ENCODE peak calls at places on chromosomes 7 and 10, in five cellular contexts. H is Panc1, M is PC-3, F is IMR-90, N is mammary epithelial cell. E is an unnamed sample.

GRCh38 chr7:103487419-103487818 is 41.4 kb upstream of the SLC26A5 start:
- DNase-seq in H (no peak), M (peak; percentile 85), F (no peak), N (no peak), E (no peak)

GRCh38 chr7:102220929-102221850 is 65.5 kb upstream of the SH2B2 start:
- DNase-seq in H (no peak), M (peak; percentile 60), F (peak; percentile 75), N (no peak), E (peak; percentile 1)

GRCh38 chr10:95963202-95963991 is 55.6 kb downstream of the CC2D2B start:
- DNase-seq in H (no peak), M (no peak), F (no peak), N (no peak), E (no peak)

GRCh38 chr7:46264646-46265045 is 343.6 kb upstream of the IGFBP3 start:
- DNase-seq in H (no peak), M (no peak), F (no peak), N (no peak), E (no peak)

GRCh38 chr7:141013345-141013715 is 1.4 kb downstream of the MRPS33 start:
- DNase-seq in H (no peak), M (no peak), F (no peak), N (no peak), E (no peak)

GRCh38 chr10:102460836-102461186 is 9.5 kb upstream of the C10orf95 start:
- DNase-seq in H (no peak), M (no peak), F (no peak), N (no peak), E (no peak)

GRCh38 chr7:47371733-47372368 is 210.1 kb downstream of the TNS3 start:
- DNase-seq in H (no peak), M (peak; percentile 74), F (peak; percentile 65), N (peak; percentile 75), E (peak; percentile 50)

GRCh38 chr10:126844406-126844805 is 60.8 kb upstream of the DOCK1 start:
- DNase-seq in H (no peak), M (no peak), F (no peak), N (peak; percentile 34), E (peak; percentile 18)

GRCh38 chr7:77482015-77482414 is 55.1 kb upstream of the PTPN12 start:
- DNase-seq in H (no peak), M (peak; percentile 89), F (no peak), N (peak; percentile 85), E (peak; percentile 50)

GRCh38 chr10:68408898-68409518 is 1.9 kb upstream of the RUFY2 start:
- DNase-seq in H (no peak), M (no peak), F (no peak), N (no peak), E (no peak)

GRCh38 chr10:5873515-5873995 is 16.1 kb downstream of the ANKRD16 start:
- DNase-seq in H (peak; percentile 48), M (peak; percentile 59), F (peak; percentile 70), N (peak; percentile 57), E (no peak)

GRCh38 chr10:23505797-23506465 is 67.1 kb downstream of the OTUD1 start:
- DNase-seq in H (no peak), M (no peak), F (no peak), N (no peak), E (no peak)

GRCh38 chr10:113226404-113226803 is 276.4 kb downstream of the TCF7L2 start:
- DNase-seq in H (no peak), M (no peak), F (no peak), N (no peak), E (peak; percentile 9)

GRCh38 chr10:63116452-63117072 is 16.6 kb upstream of the NRBF2 start:
- DNase-seq in H (no peak), M (peak; percentile 46), F (no peak), N (no peak), E (no peak)

GRCh38 chr10:126468876-126469643 is 80.8 kb upstream of the ADAM12 start:
- DNase-seq in H (no peak), M (no peak), F (no peak), N (no peak), E (no peak)

GRCh38 chr7:30406664-30407425 is 71.7 kb downstream of the NOD1 start:
- DNase-seq in H (no peak), M (no peak), F (no peak), N (peak; percentile 97), E (no peak)

GRCh38 chr10:32377458-32378370 is 30.8 kb upstream of the EPC1 start:
- DNase-seq in H (no peak), M (peak; percentile 59), F (peak; percentile 45), N (peak; percentile 50), E (no peak)

GRCh38 chr7:106010331-106010730 is 47.3 kb downstream of the CDHR3 start:
- DNase-seq in H (no peak), M (no peak), F (no peak), N (no peak), E (peak; percentile 65)

GRCh38 chr10:103592186-103593021 is 98.9 kb downstream of the NEURL1 start:
- DNase-seq in H (peak; percentile 20), M (peak; percentile 51), F (peak; percentile 38), N (no peak), E (no peak)

GRCh38 chr7:37957236-37957970 is 37.0 kb downstream of the EPDR1 start:
- DNase-seq in H (no peak), M (no peak), F (no peak), N (no peak), E (no peak)

GRCh38 chr7:140417456-140418155 is 13.7 kb downstream of the RAB19 start:
- DNase-seq in H (no peak), M (no peak), F (no peak), N (no peak), E (no peak)

GRCh38 chr7:40758590-40758989 is 623.8 kb downstream of the SUGCT start:
- DNase-seq in H (no peak), M (no peak), F (no peak), N (no peak), E (no peak)

GRCh38 chr7:40760293-40760964 is 625.6 kb downstream of the SUGCT start:
- DNase-seq in H (no peak), M (no peak), F (no peak), N (no peak), E (peak; percentile 49)

GRCh38 chr7:40760997-40761396 is 626.2 kb downstream of the SUGCT start:
- DNase-seq in H (no peak), M (no peak), F (no peak), N (no peak), E (no peak)

GRCh38 chr7:40763319-40764287 is 628.8 kb downstream of the SUGCT start:
- DNase-seq in H (no peak), M (peak; percentile 33), F (peak; percentile 86), N (no peak), E (no peak)

GRCh38 chr7:40761757-40762342 is 627.0 kb downstream of the SUGCT start:
- DNase-seq in H (no peak), M (no peak), F (peak; percentile 24), N (no peak), E (no peak)
- TF ChIP-seq CTCF in H (peak; percentile 51), M (peak; percentile 22), F (peak; percentile 20), N (peak; percentile 2), E (no peak)

GRCh38 chr7:28389504-28390385 is 22.6 kb upstream of the CREB5 start:
- DNase-seq in H (no peak), M (peak; percentile 83), F (peak; percentile 79), N (peak; percentile 58), E (no peak)
- H3K4me3 ChIP-seq in H (no peak overlapping the region), M (peak overlapping the region; percentile 65), F (peak overlapping the region; percentile 34), N (peak overlapping the region; percentile 58), E (peak overlapping the region; percentile 40)

DNA sequence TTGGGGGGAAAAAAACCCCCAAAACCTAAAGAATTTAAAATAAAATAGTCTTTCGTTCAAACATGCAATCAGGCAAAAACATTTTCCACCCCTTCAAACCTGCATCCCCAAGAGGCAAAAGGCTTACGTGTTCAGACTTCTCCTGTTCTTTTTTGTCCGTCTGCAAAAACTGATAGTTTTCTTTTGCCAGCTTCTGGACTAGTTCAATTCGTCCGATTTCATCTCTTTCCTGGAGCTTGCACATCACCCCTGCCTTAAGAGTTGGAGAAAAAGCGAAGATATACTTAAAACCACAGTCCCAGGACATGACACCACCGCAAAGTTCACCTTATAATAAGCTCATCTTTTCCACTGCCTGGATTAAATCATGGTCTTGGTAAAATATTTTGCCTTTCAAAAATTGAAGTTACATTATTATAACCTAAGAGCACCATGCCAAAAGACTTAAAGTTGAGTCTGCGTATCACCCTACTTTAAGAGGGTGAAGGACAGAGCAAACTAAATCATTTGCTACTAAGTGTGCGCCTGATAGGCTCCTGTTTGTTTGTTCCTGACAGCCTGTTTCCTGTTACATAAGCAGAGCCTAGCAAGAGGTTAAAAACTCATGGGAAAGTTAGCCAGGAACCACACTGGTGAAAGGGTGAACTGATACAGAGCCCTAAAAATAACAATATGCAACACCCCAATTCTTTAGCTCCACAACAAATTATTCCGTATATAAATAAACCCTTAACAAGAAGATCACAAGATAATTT is 137.0 kb downstream of the RAPGEF5 start:
- DNase-seq in H (no peak), M (no peak), F (no peak), N (no peak), E (no peak)
- H3K36me3 ChIP-seq in H (no peaks in the 10 kb centered on the region), M (no peaks in the 10 kb centered on the region), F (no peaks in the 10 kb centered on the region), N (no peaks in the 10 kb centered on the region), E (no peaks in the 10 kb centered on the region)

GRCh38 chr10:120600871-120601644 is 144.0 kb downstream of the PLPP4 start:
- DNase-seq in H (no peak), M (peak; percentile 84), F (no peak), N (peak; percentile 5), E (no peak)
- TF ChIP-seq CTCF in H (peak; percentile 19), M (peak; percentile 73), F (no peak), N (no peak), E (peak; percentile 70)

DNA sequence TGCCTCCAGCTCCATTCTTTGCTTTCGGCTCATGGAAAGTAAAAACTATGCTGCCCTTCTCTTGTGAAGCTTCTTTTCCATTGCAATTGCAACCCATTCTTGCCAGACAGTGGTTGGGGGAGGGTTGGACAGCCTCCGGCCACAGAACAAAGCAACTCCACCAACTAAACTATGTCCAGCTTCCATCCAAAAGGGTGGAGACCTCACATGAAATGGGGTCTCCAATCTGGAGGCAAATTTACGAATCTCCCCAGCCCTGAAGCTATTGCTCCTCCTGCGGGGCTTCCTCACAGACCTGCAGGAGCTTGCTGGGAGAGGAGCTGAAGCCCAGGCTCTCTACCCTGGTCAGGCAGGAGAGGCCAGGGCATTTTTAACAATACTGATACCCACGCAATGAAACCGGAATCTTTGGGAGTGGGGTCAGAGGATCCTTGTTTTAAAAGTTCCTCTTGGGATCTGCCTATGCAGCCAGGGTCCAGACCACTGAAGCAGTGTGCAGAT is 576 bp downstream of the GPNMB start:
- DNase-seq in H (no peak), M (no peak), F (no peak), N (no peak), E (no peak)
- H3K4me3 ChIP-seq in H (no peak overlapping the region), M (no peak overlapping the region), F (no peak overlapping the region), N (peak overlapping the region; percentile 45), E (peak overlapping the region; percentile 29)

GRCh38 chr10:92014620-92015019 is 91.0 kb downstream of the BTAF1 start:
- DNase-seq in H (no peak), M (peak; percentile 35), F (no peak), N (no peak), E (no peak)
- H3K36me3 ChIP-seq in H (peaks cover 9% of the 10 kb centered on the region), M (peaks cover 29% of the 10 kb centered on the region), F (peaks cover 24% of the 10 kb centered on the region), N (peaks cover 19% of the 10 kb centered on the region), E (no peaks in the 10 kb centered on the region)

DNA sequence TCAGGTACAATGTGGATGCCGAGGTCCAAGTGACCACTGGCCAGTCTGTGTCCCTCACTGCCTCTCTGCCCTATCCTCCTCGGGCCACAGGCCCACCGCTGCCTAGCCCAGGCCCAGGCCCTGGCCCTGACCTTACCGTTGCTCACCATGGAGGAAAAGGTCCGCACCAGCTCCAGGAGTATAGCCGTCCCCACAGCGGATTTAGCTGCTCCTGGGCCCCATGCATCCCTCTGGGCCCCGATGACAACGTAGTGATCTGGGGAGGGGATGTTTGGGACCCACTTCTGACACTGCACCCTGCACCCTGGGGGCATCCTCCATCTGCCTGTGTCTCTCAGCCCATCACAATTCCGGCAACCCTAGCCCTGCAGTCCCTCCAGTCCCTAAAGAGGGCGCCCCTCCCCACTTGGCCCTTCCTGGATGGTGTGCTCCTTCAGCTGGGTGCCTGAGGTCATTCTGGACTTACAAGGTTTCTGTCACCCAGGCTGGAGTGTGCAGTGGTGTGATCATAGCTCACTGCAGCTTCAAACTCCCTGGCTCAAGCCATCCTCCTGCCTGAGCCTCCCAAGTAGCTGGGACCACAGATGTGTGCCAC is 12.1 kb downstream of the TFR2 start:
- DNase-seq in H (no peak), M (peak; percentile 55), F (no peak), N (no peak), E (no peak)
- TF ChIP-seq CTCF in H (no peak), M (peak; percentile 56), F (peak; percentile 34), N (no peak), E (peak; percentile 32)